ENCODE peak calls at places on chromosomes 6 and 20, in eight cellular contexts. I, C, T, A, R, J, F and W are unnamed samples.

GRCh38 chr6:148928811-148929210 is 182.0 kb downstream of the UST start:
- DNase-seq in J (no peak), F (no peak), C (no peak), I (no peak), A (no peak), T (no peak), R (no peak), W (no peak)

GRCh38 chr6:41443616-41444525 is 102.3 kb upstream of the FOXP4 start:
- DNase-seq in A (no peak), J (no peak), C (no peak), I (no peak), T (no peak), F (no peak), R (no peak), W (no peak)

GRCh38 chr6:36133148-36133547 is 2.8 kb downstream of the MAPK13 start:
- DNase-seq in F (no peak), C (no peak), A (no peak), I (no peak), J (no peak), R (no peak), T (no peak), W (no peak)

GRCh38 chr20:8020314-8021079 is 936 bp upstream of the TMX4 start:
- DNase-seq in I (no peak), T (no peak), C (no peak), A (no peak), J (no peak), F (no peak), R (no peak), W (peak)

GRCh38 chr6:82365011-82365751 is 1.6 kb downstream of the TPBG start:
- DNase-seq in I (no peak), A (no peak), C (peak), T (no peak), R (peak), F (no peak), J (peak), W (no peak)

GRCh38 chr6:150749091-150749670 is 116.3 kb upstream of the MTHFD1L start:
- DNase-seq in A (no peak), T (no peak), R (no peak), I (no peak), J (no peak), F (no peak), C (no peak), W (no peak)

GRCh38 chr6:10347561-10348327 is 67.1 kb downstream of the TFAP2A start:
- DNase-seq in J (no peak), T (no peak), R (no peak), F (no peak), A (no peak), C (no peak), I (no peak), W (no peak)

GRCh38 chr6:1572892-1573291 is 36.8 kb upstream of the FOXC1 start:
- DNase-seq in I (no peak), T (no peak), A (no peak), F (no peak), J (no peak), C (no peak), R (no peak), W (no peak)

GRCh38 chr6:36753671-36754485 is 56.3 kb downstream of the RAB44 start:
- DNase-seq in J (no peak), A (no peak), T (no peak), C (no peak), R (no peak), I (no peak), F (no peak), W (no peak)